ENCODE peak calls at places on chromosomes 6 and 20, in four cellular contexts. Y is MV-4-11, T is iris pigment epithelial cell, H is lower lobe of right lung. W is an unnamed sample.

GRCh38 chr6:34039943-34040342 is 105.9 kb downstream of the GRM4 start:
- DNase-seq in Y (no peak), T (no peak), H (no peak), W (no peak)

GRCh38 chr20:13525225-13525940 is 113.3 kb downstream of the TASP1 start:
- DNase-seq in Y (no peak), T (peak), H (no peak), W (no peak)

GRCh38 chr6:39188577-39188976 is 40.7 kb downstream of the KCNK5 start:
- DNase-seq in Y (peak), T (no peak), H (no peak), W (no peak)

GRCh38 chr20:63756648-63756991 is 17.0 kb downstream of the SLC2A4RG start:
- DNase-seq in Y (peak), T (no peak), H (no peak), W (no peak)

GRCh38 chr6:85574932-85575598 is 18.6 kb downstream of the SNX14 start:
- DNase-seq in Y (no peak), T (peak), H (no peak), W (no peak)

GRCh38 chr6:125310994-125311649 is 9.4 kb upstream of the HDDC2 start:
- DNase-seq in Y (peak), T (peak), H (no peak), W (peak)

GRCh38 chr6:83308833-83309232 is 115.7 kb downstream of the RWDD2A start:
- DNase-seq in Y (no peak), T (no peak), H (no peak), W (no peak)

GRCh38 chr6:83707829-83708545 is 914 bp downstream of the SNAP91 start:
- DNase-seq in Y (no peak), T (no peak), H (no peak), W (peak)

GRCh38 chr20:723756-724155 is 44.5 kb downstream of the SLC52A3 start:
- DNase-seq in Y (no peak), T (no peak), H (no peak), W (no peak)

GRCh38 chr20:51696304-51697118 is 71.7 kb downstream of the ATP9A start:
- DNase-seq in Y (no peak), T (peak), H (no peak), W (no peak)

GRCh38 chr20:13953227-13953626 is 37.2 kb downstream of the SEL1L2 start:
- DNase-seq in Y (no peak), T (no peak), H (no peak), W (no peak)

GRCh38 chr20:15925376-15925775 is 647.9 kb downstream of the KIF16B start:
- DNase-seq in Y (no peak), T (no peak), H (no peak), W (no peak)

GRCh38 chr6:159979136-159979874 is 10.4 kb downstream of the IGF2R start:
- DNase-seq in Y (peak), T (peak), H (no peak), W (no peak)

GRCh38 chr6:55276745-55277627 is 50.3 kb upstream of the GFRAL start:
- DNase-seq in Y (peak), T (peak), H (no peak), W (no peak)

GRCh38 chr6:107419747-107420146 is 39.6 kb downstream of the PDSS2 start:
- DNase-seq in Y (no peak), T (no peak), H (no peak), W (no peak)

GRCh38 chr6:107209406-107209939 is 94.2 kb upstream of the BEND3 start:
- DNase-seq in Y (no peak), T (no peak), H (no peak), W (no peak)

GRCh38 chr20:3786126-3786484 is 435 bp downstream of the CENPB start:
- DNase-seq in Y (peak), T (peak), H (peak), W (no peak)

GRCh38 chr6:134830945-134831344 is 119.0 kb downstream of the ALDH8A1 start:
- DNase-seq in Y (no peak), T (no peak), H (no peak), W (no peak)

GRCh38 chr20:53381568-53382262 is 211.9 kb downstream of the ZNF217 start:
- DNase-seq in Y (no peak), T (no peak), H (no peak), W (no peak)

GRCh38 chr6:124056884-124057283 is 253.2 kb downstream of the NKAIN2 start:
- DNase-seq in Y (no peak), T (no peak), H (no peak), W (no peak)

GRCh38 chr6:28710466-28711191 is 184.9 kb downstream of the GPX5 start:
- DNase-seq in Y (no peak), T (peak), H (no peak), W (no peak)

GRCh38 chr6:111381126-111381525 is 101.9 kb downstream of the REV3L start:
- DNase-seq in Y (no peak), T (peak), H (no peak), W (no peak)

GRCh38 chr6:136736281-136736960 is 55.9 kb downstream of the MAP3K5 start:
- DNase-seq in Y (no peak), T (no peak), H (no peak), W (no peak)

GRCh38 chr6:55176958-55177357 is 2.6 kb downstream of the HCRTR2 start:
- DNase-seq in Y (peak), T (peak), H (no peak), W (no peak)

GRCh38 chr6:511488-512137 is 120.1 kb downstream of the IRF4 start:
- DNase-seq in Y (no peak), T (no peak), H (no peak), W (no peak)

GRCh38 chr6:32807020-32807580 is 9.7 kb downstream of the HLA-DOB start:
- DNase-seq in Y (no peak), T (no peak), H (no peak), W (no peak)

GRCh38 chr6:84967389-84967788 is 203.0 kb upstream of the TBX18 start:
- DNase-seq in Y (no peak), T (peak), H (no peak), W (no peak)

GRCh38 chr6:48041894-48042293 is 69.1 kb downstream of the PTCHD4 start:
- DNase-seq in Y (no peak), T (no peak), H (no peak), W (no peak)

W was measured in anterior cingulate cortex.